ENCODE peak calls at places on chromosomes 3 and 15, in nine cellular contexts. T is NCI-H2029; I is amniotic stem cell; Y is kidney glomerular epithelial cell; M is IMR-90; W is activated naive CD4-positive, alpha-beta T cell treated with anti-CD3 and anti-CD28 coated beads, Interleukin-2, amount 10 ng/mL, durations not matched to agents 7 days and 5 days; N is NCI-H146; J is breast epithelium; P is foreskin fibroblast. H is an unnamed sample.

GRCh38 chr3:64138046-64138445 is 87.2 kb downstream of the PRICKLE2 start:
- DNase-seq in T (no peak), I (no peak), Y (no peak), M (no peak), W (no peak), N (no peak), J (no peak), P (peak), H (no peak)

GRCh38 chr3:152557302-152557999 is 277.5 kb upstream of the P2RY1 start:
- DNase-seq in T (no peak), I (no peak), Y (no peak), M (no peak), W (no peak), N (no peak), J (no peak), P (no peak), H (no peak)

GRCh38 chr15:78880242-78880533 is 7.5 kb downstream of the MORF4L1 start:
- DNase-seq in T (no peak), I (no peak), Y (peak), M (peak), W (no peak), N (no peak), J (no peak), P (peak), H (no peak)

GRCh38 chr15:90191795-90192494 is 9.2 kb upstream of the SEMA4B start:
- DNase-seq in T (peak), I (no peak), Y (peak), M (no peak), W (peak), N (peak), J (peak), P (peak), H (no peak)

GRCh38 chr3:33196538-33196937 is 22.1 kb downstream of the SUSD5 start:
- DNase-seq in T (no peak), I (no peak), Y (no peak), M (no peak), W (no peak), N (no peak), J (no peak), P (no peak), H (no peak)

GRCh38 chr3:188954590-188955208 is 217.1 kb upstream of the TPRG1 start:
- DNase-seq in T (peak), I (peak), Y (peak), M (peak), W (peak), N (peak), J (peak), P (peak), H (peak)

GRCh38 chr3:146638718-146639117 is 33.6 kb upstream of the PLSCR5 start:
- DNase-seq in T (no peak), I (no peak), Y (peak), M (no peak), W (no peak), N (no peak), J (no peak), P (peak), H (no peak)

GRCh38 chr3:143120716-143121239 is 1.2 kb downstream of the CHST2 start:
- DNase-seq in T (no peak), I (peak), Y (no peak), M (peak), W (peak), N (peak), J (no peak), P (peak), H (no peak)

GRCh38 chr3:159800434-159801121 is 188.1 kb upstream of the IL12A start:
- DNase-seq in T (no peak), I (no peak), Y (no peak), M (no peak), W (no peak), N (peak), J (no peak), P (no peak), H (no peak)

GRCh38 chr15:56824174-56824573 is 90.9 kb upstream of the ZNF280D start:
- DNase-seq in T (no peak), I (no peak), Y (no peak), M (no peak), W (no peak), N (no peak), J (no peak), P (no peak), H (no peak)

GRCh38 chr3:65004795-65005295 is 317.0 kb upstream of the ADAMTS9 start:
- DNase-seq in T (no peak), I (no peak), Y (no peak), M (no peak), W (no peak), N (no peak), J (no peak), P (no peak), H (no peak)

GRCh38 chr3:10601131-10601856 is 95.9 kb upstream of the ATP2B2 start:
- DNase-seq in T (no peak), I (no peak), Y (no peak), M (no peak), W (no peak), N (no peak), J (no peak), P (no peak), H (no peak)

GRCh38 chr3:126621171-126621570 is 33.8 kb downstream of the TXNRD3 start:
- DNase-seq in T (no peak), I (no peak), Y (no peak), M (peak), W (no peak), N (no peak), J (no peak), P (peak), H (no peak)

GRCh38 chr3:186254676-186255665 is 107.1 kb downstream of the DGKG start:
- DNase-seq in T (no peak), I (no peak), Y (no peak), M (no peak), W (peak), N (no peak), J (no peak), P (no peak), H (no peak)

GRCh38 chr15:71573599-71573998 is 236.8 kb upstream of the NR2E3 start:
- DNase-seq in T (no peak), I (no peak), Y (no peak), M (no peak), W (no peak), N (no peak), J (no peak), P (no peak), H (no peak)

GRCh38 chr3:115685097-115685496 is 61.8 kb downstream of the GAP43 start:
- DNase-seq in T (no peak), I (no peak), Y (no peak), M (no peak), W (no peak), N (no peak), J (no peak), P (no peak), H (no peak)

GRCh38 chr15:78712797-78713515 is 71.9 kb upstream of the CHRNB4 start:
- DNase-seq in T (no peak), I (no peak), Y (no peak), M (no peak), W (no peak), N (no peak), J (no peak), P (no peak), H (no peak)

GRCh38 chr3:48194446-48195071 is 6.3 kb upstream of the CDC25A start:
- DNase-seq in T (peak), I (peak), Y (peak), M (peak), W (peak), N (peak), J (no peak), P (peak), H (no peak)

GRCh38 chr3:179493260-179493659 is 42.0 kb upstream of the GNB4 start:
- DNase-seq in T (no peak), I (no peak), Y (no peak), M (no peak), W (no peak), N (no peak), J (no peak), P (no peak), H (no peak)

GRCh38 chr3:65170357-65171090 is 482.7 kb upstream of the ADAMTS9 start:
- DNase-seq in T (no peak), I (no peak), Y (peak), M (peak), W (no peak), N (no peak), J (peak), P (peak), H (peak)

GRCh38 chr15:40787344-40787841 is 17.6 kb downstream of the C15orf62 start:
- DNase-seq in T (peak), I (no peak), Y (peak), M (peak), W (peak), N (peak), J (peak), P (peak), H (no peak)

GRCh38 chr3:49842843-49843242 is 13.5 kb downstream of the TRAIP start:
- DNase-seq in T (peak), I (no peak), Y (no peak), M (no peak), W (no peak), N (no peak), J (no peak), P (no peak), H (no peak)

GRCh38 chr3:105177558-105177957 is 189.2 kb upstream of the ALCAM start:
- DNase-seq in T (no peak), I (no peak), Y (no peak), M (peak), W (no peak), N (no peak), J (no peak), P (peak), H (no peak)

GRCh38 chr3:159250961-159251360 is 449.1 kb downstream of the MFSD1 start:
- DNase-seq in T (no peak), I (no peak), Y (no peak), M (no peak), W (no peak), N (no peak), J (no peak), P (peak), H (no peak)

GRCh38 chr3:62803276-62803675 is 71.9 kb downstream of the CADPS start:
- DNase-seq in T (no peak), I (no peak), Y (no peak), M (no peak), W (no peak), N (no peak), J (no peak), P (no peak), H (no peak)

GRCh38 chr3:42025388-42026138 is 63.7 kb upstream of the ULK4 start:
- DNase-seq in T (peak), I (no peak), Y (peak), M (peak), W (no peak), N (peak), J (peak), P (peak), H (peak)

GRCh38 chr3:30720586-30721313 is 114.3 kb downstream of the TGFBR2 start:
- DNase-seq in T (no peak), I (peak), Y (peak), M (peak), W (no peak), N (no peak), J (no peak), P (peak), H (no peak)